ENCODE peak calls at places on chromosomes 11 and 22, in four cellular contexts. W, O, T and E are unnamed samples.

GRCh38 chr11:10646005-10646404 is 47.5 kb downstream of the IRAG1 start:
- DNase-seq in W (no peak), O (peak; percentile 45), T (peak; percentile 43), E (no peak)

GRCh38 chr11:63710476-63711217 is 29.3 kb downstream of the RTN3 start:
- DNase-seq in W (no peak), O (peak; percentile 89), T (peak; percentile 88), E (no peak)

GRCh38 chr11:94675239-94675638 is 92.9 kb upstream of the AMOTL1 start:
- DNase-seq in W (no peak), O (no peak), T (no peak), E (no peak)

GRCh38 chr11:124569697-124570096 is at the start of gene OR8A1:
- DNase-seq in W (no peak), O (no peak), T (no peak), E (no peak)

GRCh38 chr11:78737891-78738290 is 163.2 kb upstream of the NARS2 start:
- DNase-seq in W (no peak), O (no peak), T (no peak), E (no peak)

GRCh38 chr11:15163136-15163535 is 48.4 kb downstream of the INSC start:
- DNase-seq in W (no peak), O (no peak), T (no peak), E (no peak)

GRCh38 chr11:33682446-33682845 is 18.2 kb downstream of the C11orf91 start:
- DNase-seq in W (no peak), O (no peak), T (no peak), E (no peak)

GRCh38 chr11:2194877-2195755 is 23.5 kb upstream of the TH start:
- DNase-seq in W (no peak), O (peak; percentile 5), T (peak; percentile 30), E (peak; percentile 69)

GRCh38 chr11:76736266-76736665 is 46.9 kb upstream of the TSKU start:
- DNase-seq in W (no peak), O (no peak), T (no peak), E (no peak)

GRCh38 chr11:15690326-15690725 is 575.6 kb downstream of the INSC start:
- DNase-seq in W (no peak), O (no peak), T (no peak), E (no peak)

GRCh38 chr22:31139866-31140716 is at the start of gene PLA2G3:
- DNase-seq in W (no peak), O (peak; percentile 65), T (peak; percentile 68), E (no peak)

GRCh38 chr11:70506986-70507385 is 108.7 kb downstream of the CTTN start:
- DNase-seq in W (no peak), O (no peak), T (no peak), E (no peak)

GRCh38 chr11:67420646-67421420 is 5.4 kb downstream of the CARNS1 start:
- DNase-seq in W (peak; percentile 93), O (peak; percentile 84), T (peak; percentile 94), E (peak; percentile 99)

GRCh38 chr22:39712938-39713525 is 142.5 kb downstream of the CACNA1I start:
- DNase-seq in W (no peak), O (no peak), T (no peak), E (no peak)

GRCh38 chr22:29726104-29726503 is 6.3 kb downstream of the CABP7 start:
- DNase-seq in W (no peak), O (no peak), T (no peak), E (no peak)

GRCh38 chr11:59053387-59053786 is 32.7 kb upstream of the GLYATL1B start:
- DNase-seq in W (peak; percentile 53), O (peak; percentile 30), T (peak; percentile 67), E (no peak)

GRCh38 chr11:65565624-65566453 is 4.4 kb upstream of the ZNRD2 start:
- DNase-seq in W (no peak), O (peak; percentile 70), T (peak; percentile 33), E (no peak)

GRCh38 chr11:114586797-114587196 is 8.8 kb downstream of the NXPE4 start:
- DNase-seq in W (no peak), O (no peak), T (peak; percentile 18), E (no peak)

GRCh38 chr11:116328410-116328809 is 444.4 kb downstream of the BUD13 start:
- DNase-seq in W (no peak), O (no peak), T (no peak), E (no peak)

GRCh38 chr11:106765849-106766248 is 252.4 kb downstream of the GUCY1A2 start:
- DNase-seq in W (no peak), O (peak; percentile 12), T (no peak), E (no peak)

GRCh38 chr11:75782540-75783263 is 14.1 kb downstream of the DGAT2 start:
- DNase-seq in W (no peak), O (no peak), T (no peak), E (no peak)

GRCh38 chr22:40436460-40437431 is 66.4 kb downstream of the SGSM3 start:
- DNase-seq in W (no peak), O (peak; percentile 63), T (peak; percentile 81), E (peak; percentile 53)

GRCh38 chr11:16365456-16366355 is 9.4 kb upstream of the SOX6 start:
- DNase-seq in W (no peak), O (no peak), T (peak; percentile 59), E (no peak)

GRCh38 chr11:74310857-74311256 is 583 bp downstream of the P4HA3 start:
- DNase-seq in W (no peak), O (no peak), T (no peak), E (no peak)

GRCh38 chr11:36139767-36140166 is 149.5 kb downstream of the COMMD9 start:
- DNase-seq in W (no peak), O (no peak), T (no peak), E (no peak)

GRCh38 chr11:5705688-5706087 is 16.1 kb downstream of the TRIM22 start:
- DNase-seq in W (no peak), O (peak; percentile 39), T (no peak), E (no peak)

GRCh38 chr22:49573109-49573765 is 254.4 kb downstream of the BRD1 start:
- DNase-seq in W (no peak), O (no peak), T (no peak), E (no peak)

GRCh38 chr22:50469377-50470305 is 5.2 kb downstream of the SBF1 start:
- DNase-seq in W (no peak), O (peak; percentile 68), T (peak; percentile 16), E (peak; percentile 92)

GRCh38 chr11:79393362-79394043 is 47.3 kb downstream of the TENM4 start:
- DNase-seq in W (no peak), O (no peak), T (no peak), E (no peak)

GRCh38 chr11:117837070-117837776 is 12.7 kb upstream of the FXYD2 start:
- DNase-seq in W (peak; percentile 12), O (no peak), T (no peak), E (no peak)

GRCh38 chr11:20474951-20475517 is 87.5 kb downstream of the PRMT3 start:
- DNase-seq in W (no peak), O (no peak), T (no peak), E (no peak)

GRCh38 chr11:19398772-19399542 is 158.2 kb upstream of the E2F8 start:
- DNase-seq in W (peak; percentile 79), O (peak; percentile 39), T (peak; percentile 85), E (no peak)

GRCh38 chr11:119484741-119485605 is 62.0 kb upstream of the THY1 start:
- DNase-seq in W (peak; percentile 16), O (no peak), T (no peak), E (no peak)
- TF ChIP-seq CTCF in W (no peak), O (no peak), T (peak; percentile 19), E (no peak)

DNA sequence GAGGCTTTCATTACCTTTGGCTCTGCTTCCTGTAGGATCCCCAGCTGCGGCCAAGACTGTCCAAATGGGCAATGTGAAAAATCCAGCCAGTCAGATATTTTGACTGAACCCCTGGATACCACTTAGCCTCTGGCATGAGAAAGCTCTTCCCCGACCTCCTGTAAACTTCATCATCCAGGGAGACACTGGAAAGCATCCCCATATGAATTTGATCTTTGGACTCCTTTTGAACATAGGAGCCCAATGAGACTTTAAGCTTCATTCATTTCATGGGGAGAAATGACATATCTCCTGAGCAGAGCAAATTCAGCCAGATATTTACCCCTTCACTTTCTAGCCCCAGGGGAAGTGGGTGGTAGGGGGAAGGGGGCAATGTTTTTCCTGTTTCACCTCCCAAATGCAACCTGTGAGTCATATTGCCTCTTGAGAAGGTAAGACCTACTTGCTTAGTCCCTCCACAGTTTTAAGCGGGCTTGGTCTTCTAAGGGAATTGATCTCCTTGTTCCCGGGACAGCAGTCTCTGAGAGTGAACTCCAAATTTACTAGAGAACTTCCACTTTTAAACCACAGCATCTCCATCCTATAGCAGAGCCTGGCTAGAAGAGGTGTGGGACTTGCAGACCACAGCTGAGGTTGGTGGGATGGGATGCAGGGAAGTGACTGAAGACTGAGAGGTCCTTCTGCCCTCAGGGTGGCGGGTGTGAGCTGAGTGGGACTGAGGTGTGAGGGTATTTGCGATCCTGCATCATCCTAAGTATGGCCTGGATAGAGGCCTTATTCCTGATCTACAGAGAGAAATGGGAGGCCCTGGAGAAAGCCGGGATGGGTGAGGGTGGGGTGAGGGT is 20.3 kb upstream of the POU2AF1 start:
- DNase-seq in W (no peak), O (no peak), T (no peak), E (no peak)
- TF ChIP-seq CTCF in W (no peak), O (no peak), T (no peak), E (peak; percentile 44)

GRCh38 chr22:45865561-45866397 is 111.2 kb downstream of the WNT7B start:
- DNase-seq in W (no peak), O (no peak), T (no peak), E (no peak)
- TF ChIP-seq CTCF in W (no peak), O (no peak), T (no peak), E (no peak)

GRCh38 chr11:12161603-12162350 is 51.4 kb downstream of the MICAL2 start:
- DNase-seq in W (no peak), O (no peak), T (no peak), E (no peak)

GRCh38 chr11:12163181-12163841 is 52.9 kb downstream of the MICAL2 start:
- DNase-seq in W (no peak), O (peak; percentile 85), T (peak; percentile 66), E (no peak)

GRCh38 chr11:12161137-12161536 is 50.7 kb downstream of the MICAL2 start:
- DNase-seq in W (peak; percentile 52), O (no peak), T (no peak), E (no peak)

GRCh38 chr11:12164061-12165014 is 53.9 kb downstream of the MICAL2 start:
- DNase-seq in W (no peak), O (peak; percentile 99), T (peak; percentile 78), E (no peak)

DNA sequence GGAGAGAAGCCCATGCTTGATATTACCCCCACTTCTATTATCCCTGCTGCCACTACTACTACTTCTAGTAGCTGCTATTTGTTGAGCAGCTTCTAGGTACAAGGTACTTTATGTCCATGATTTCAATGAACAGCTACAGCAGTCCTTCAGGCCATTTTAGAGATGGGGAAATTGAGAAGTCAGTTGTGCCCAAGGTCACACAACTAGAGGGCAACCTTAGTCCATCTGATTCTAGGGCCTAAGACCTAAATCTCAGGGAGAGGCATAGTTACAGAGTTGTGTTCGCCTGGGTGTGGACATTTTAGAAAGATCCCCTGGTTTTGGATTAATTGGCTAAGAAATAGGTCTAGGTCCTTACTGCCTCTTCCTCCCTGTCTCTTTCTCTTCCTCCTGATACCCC is 52.3 kb downstream of the MICAL2 start:
- DNase-seq in W (no peak), O (no peak), T (no peak), E (no peak)
- TF ChIP-seq CTCF in W (no peak), O (no peak), T (no peak), E (no peak)

GRCh38 chr11:86818466-86819282 is 18.3 kb downstream of the PRSS23 start:
- DNase-seq in W (no peak), O (peak; percentile 73), T (peak; percentile 88), E (peak; percentile 45)
- TF ChIP-seq CTCF in W (peak; percentile 66), O (peak; percentile 66), T (peak; percentile 46), E (peak; percentile 56)